ENCODE peak calls at places on chromosome 7, in nine cellular contexts. V is choroid plexus epithelial cell, U is fibroblast of pulmonary artery, G is AG04450, F is endothelial cell, N is A549, R is tibial nerve, Z is BJ, C is nephron progenitor cell. Q is an unnamed sample.

GRCh38 chr7:128843938-128844621 is 13.9 kb downstream of the FLNC start:
- DNase-seq in U (no peak), R (no peak), G (no peak), F (no peak), C (no peak), Z (no peak), V (no peak), N (no peak), Q (no peak)

GRCh38 chr7:30800785-30801252 is 29.6 kb downstream of the MINDY4 start:
- DNase-seq in C (peak; percentile 49), N (peak; percentile 58), G (peak; percentile 63), V (peak; percentile 88), Z (no peak), R (no peak), U (peak; percentile 90), F (peak; percentile 58), Q (peak; percentile 84)

GRCh38 chr7:142749218-142749993 is at the start of gene PRSS1:
- DNase-seq in R (no peak), U (no peak), Z (no peak), G (no peak), C (no peak), N (no peak), V (no peak), F (no peak), Q (peak; percentile 64)

GRCh38 chr7:2863461-2864066 is 19.5 kb upstream of the GNA12 start:
- DNase-seq in C (no peak), R (peak; percentile 54), U (peak; percentile 99), N (peak; percentile 83), V (peak; percentile 98), F (peak; percentile 37), G (peak; percentile 84), Z (peak; percentile 66), Q (no peak)

GRCh38 chr7:108598153-108598552 is 28.5 kb downstream of the DNAJB9 start:
- DNase-seq in R (no peak), Z (no peak), F (no peak), G (no peak), C (peak; percentile 13), N (no peak), U (no peak), V (no peak), Q (no peak)

GRCh38 chr7:128833148-128833938 is 3.1 kb downstream of the FLNC start:
- DNase-seq in C (peak; percentile 41), U (peak; percentile 95), V (peak; percentile 86), G (no peak), N (no peak), Z (no peak), F (no peak), R (no peak), Q (no peak)

GRCh38 chr7:69906309-69906995 is 308.2 kb downstream of the AUTS2 start:
- DNase-seq in F (no peak), N (no peak), C (peak; percentile 21), Z (no peak), U (no peak), G (no peak), R (no peak), V (peak; percentile 24), Q (no peak)

GRCh38 chr7:87219545-87220025 is at the start of gene TMEM243:
- DNase-seq in V (peak; percentile 75), C (peak; percentile 73), G (peak; percentile 44), U (peak; percentile 73), R (peak; percentile 40), N (peak; percentile 51), Z (no peak), F (peak; percentile 78), Q (peak; percentile 87)

GRCh38 chr7:74027683-74028320 is at the start of gene ELN:
- DNase-seq in F (no peak), V (peak; percentile 33), U (peak; percentile 83), Z (no peak), R (peak; percentile 72), N (no peak), C (no peak), G (no peak), Q (no peak)

GRCh38 chr7:3191545-3191944 is 109.5 kb upstream of the SDK1 start:
- DNase-seq in V (no peak), C (no peak), R (no peak), N (no peak), U (no peak), G (no peak), Z (no peak), F (no peak), Q (no peak)

GRCh38 chr7:46034056-46034768 is 113.1 kb upstream of the IGFBP3 start:
- DNase-seq in R (no peak), C (no peak), F (no peak), G (peak; percentile 2), V (no peak), N (no peak), Z (peak; percentile 90), U (peak; percentile 45), Q (no peak)

GRCh38 chr7:117338020-117338419 is 15.2 kb upstream of the WNT2 start:
- DNase-seq in C (no peak), N (no peak), Z (no peak), U (peak; percentile 11), R (no peak), V (peak; percentile 24), F (no peak), G (no peak), Q (no peak)

GRCh38 chr7:81616951-81617350 is 152.9 kb downstream of the HGF start:
- DNase-seq in F (no peak), Z (no peak), R (no peak), U (peak; percentile 87), G (no peak), N (peak; percentile 23), C (no peak), V (peak; percentile 80), Q (no peak)

DNA sequence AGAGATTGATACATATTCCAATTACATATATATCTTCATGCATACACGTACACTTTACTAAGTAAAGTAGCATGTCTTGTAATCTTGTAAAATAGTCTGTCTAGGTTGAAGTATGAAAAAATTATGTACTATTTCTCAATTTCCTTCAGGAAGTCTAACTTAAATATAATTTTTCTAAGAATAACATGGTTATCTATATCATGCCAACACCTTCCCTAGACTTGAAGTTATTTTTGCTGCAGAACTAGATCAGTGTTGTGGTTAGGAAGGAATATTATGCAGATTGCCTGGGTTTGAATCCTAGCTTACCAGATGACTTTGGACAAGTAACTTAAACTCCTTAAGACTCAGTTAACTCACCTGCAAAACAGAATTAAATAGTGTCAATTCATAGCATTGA is 142.2 kb upstream of the SEMA3A start:
- DNase-seq in C (no peak), V (no peak), R (no peak), G (no peak), F (no peak), N (no peak), Z (no peak), U (no peak), Q (no peak)
- TF ChIP-seq CTCF in C (no peak), V (no peak), R (no peak), G (no peak), F (no peak), N (no peak), Z (no peak), U (no peak), Q (no peak)

DNA sequence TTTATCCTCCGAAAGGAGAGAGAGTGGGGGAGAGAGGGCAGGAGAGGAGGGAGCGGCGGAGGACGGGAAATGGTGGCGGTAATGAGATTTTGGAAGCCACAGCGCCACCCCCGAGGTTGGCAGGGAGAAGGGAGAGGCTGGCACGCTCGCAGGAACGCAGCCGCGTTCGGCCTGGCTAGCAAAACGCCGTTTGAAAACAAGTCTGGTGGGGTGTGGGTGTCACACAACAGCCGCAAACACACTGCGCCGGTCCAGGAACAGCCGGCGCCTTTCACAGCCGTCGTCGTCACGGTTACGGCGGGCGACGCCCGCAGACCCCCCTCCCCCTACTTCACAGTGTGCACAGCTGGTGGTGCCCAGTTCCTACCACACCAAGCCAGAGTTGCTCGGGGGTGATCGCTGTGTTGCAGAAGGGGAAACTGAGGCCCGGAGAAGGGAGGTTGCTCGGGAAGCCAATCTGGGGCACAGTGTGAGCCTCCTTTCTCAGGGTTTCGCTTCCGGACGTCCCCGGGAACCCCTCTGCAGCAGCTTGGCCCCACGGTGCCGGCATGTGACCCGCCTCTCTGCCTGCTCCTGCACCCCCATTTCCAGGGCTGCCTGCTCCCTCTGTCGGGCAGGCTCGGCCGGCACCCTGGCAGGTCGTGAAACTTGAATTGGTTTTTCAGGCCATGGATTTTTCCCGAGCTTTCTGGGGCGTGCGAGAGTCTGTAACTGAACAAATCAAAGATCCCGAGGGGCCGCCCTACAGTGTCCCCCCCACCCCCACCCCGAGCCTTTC is 57.8 kb downstream of the UNCX start:
- DNase-seq in F (no peak), U (peak; percentile 14), V (no peak), Z (no peak), G (no peak), R (no peak), C (peak; percentile 59), N (peak; percentile 22), Q (no peak)
- TF ChIP-seq CTCF in F (no peak), U (no peak), V (no peak), Z (peak; percentile 45), G (peak; percentile 27), R (no peak), C (no peak), N (peak; percentile 12), Q (no peak)

DNA sequence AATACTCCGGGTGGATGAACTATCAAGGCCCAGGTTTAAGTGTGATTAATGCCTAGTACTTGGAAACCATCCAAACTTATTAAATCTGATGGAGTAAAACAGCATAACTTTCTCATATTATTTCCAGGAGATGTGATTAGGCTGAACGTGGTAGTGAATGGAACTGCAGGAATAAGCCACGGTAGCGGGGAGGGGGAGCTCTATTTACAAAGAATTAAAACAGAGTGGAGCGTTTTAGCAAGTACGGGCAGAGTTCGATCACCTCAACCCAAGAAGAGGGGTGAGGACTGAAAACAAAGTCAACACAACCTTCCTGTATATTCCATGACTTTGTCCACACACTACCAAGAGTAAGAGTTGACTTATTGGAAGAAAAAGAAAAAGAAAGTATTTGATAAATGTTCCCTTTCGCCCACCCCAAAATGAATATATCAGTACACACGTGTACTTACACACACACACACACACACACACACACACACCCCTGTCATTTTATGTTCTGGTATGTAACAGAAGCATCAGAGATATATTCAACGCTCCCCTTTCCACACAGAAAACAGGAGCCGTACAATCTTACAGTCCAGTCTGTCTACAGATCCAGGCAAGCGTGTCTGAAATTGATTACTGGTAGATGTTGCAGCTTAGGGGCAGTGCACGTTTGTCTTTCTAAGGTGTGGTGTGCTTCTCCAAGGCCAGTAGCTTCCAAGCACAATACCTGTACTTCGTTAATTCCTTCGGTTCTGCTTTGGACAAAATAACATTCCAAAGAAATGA is 143.9 kb upstream of the RNF32 start:
- DNase-seq in F (no peak), R (no peak), U (no peak), C (no peak), V (no peak), Z (no peak), G (no peak), N (no peak), Q (no peak)
- TF ChIP-seq CTCF in F (no peak), R (no peak), U (no peak), C (no peak), V (no peak), Z (no peak), G (no peak), N (no peak), Q (no peak)

GRCh38 chr7:28048694-28049093 is 131.9 kb downstream of the JAZF1 start:
- DNase-seq in F (no peak), C (no peak), Z (no peak), V (no peak), U (no peak), R (no peak), G (no peak), N (no peak), Q (no peak)
- TF ChIP-seq CTCF in F (no peak), C (no peak), Z (no peak), V (no peak), U (no peak), R (no peak), G (no peak), N (no peak), Q (no peak)

GRCh38 chr7:41241641-41242040 is 461.2 kb downstream of the INHBA start:
- DNase-seq in N (no peak), V (no peak), R (no peak), C (no peak), Z (no peak), F (no peak), U (no peak), G (no peak), Q (no peak)
- TF ChIP-seq CTCF in N (no peak), V (peak; percentile 6), R (no peak), C (no peak), Z (no peak), F (no peak), U (no peak), G (no peak), Q (no peak)

Q was measured in osteocyte.